ENCODE peak calls at places on chromosomes 2 and 18, in nine cellular contexts. A is T-cell; Z is lower lobe of right lung; D is NCI-H510A treated with DMSO at 0.1 percent for 48 hours; O is nephron progenitor cell; S is heart left ventricle; N is AG09319; K is GM12864; H is activated naive CD4-positive, alpha-beta T cell treated with anti-CD3 and anti-CD28 coated beads, Interleukin-2, amount 10 ng/mL, durations not matched to agents 7 days and 5 days. M is an unnamed sample.

GRCh38 chr2:172299741-172300140 is 127.6 kb upstream of the ITGA6 start:
- DNase-seq in H (no peak), K (no peak), S (no peak), A (no peak), O (no peak), Z (no peak), D (peak), N (no peak), M (no peak)

GRCh38 chr18:57931038-57931437 is 113.0 kb upstream of the NEDD4L start:
- DNase-seq in K (peak), O (no peak), H (no peak), D (peak), Z (no peak), A (no peak), N (no peak), S (no peak), M (no peak)

GRCh38 chr18:56173542-56174220 is 464.7 kb downstream of the TXNL1 start:
- DNase-seq in D (no peak), K (no peak), S (no peak), H (no peak), O (no peak), A (no peak), N (no peak), Z (no peak), M (no peak)

GRCh38 chr2:221200184-221200839 is 371.8 kb downstream of the EPHA4 start:
- DNase-seq in S (no peak), Z (no peak), H (no peak), K (no peak), D (peak), N (no peak), O (no peak), A (no peak), M (no peak)

GRCh38 chr2:3041246-3041645 is 336.4 kb downstream of the EIPR1 start:
- DNase-seq in A (no peak), Z (no peak), N (no peak), K (no peak), S (no peak), H (no peak), D (no peak), O (no peak), M (no peak)

GRCh38 chr18:75247041-75247551 is 36.5 kb downstream of the TSHZ1 start:
- DNase-seq in N (peak), O (no peak), H (peak), K (no peak), Z (no peak), A (no peak), S (no peak), D (no peak), M (no peak)

GRCh38 chr2:64015386-64015785 is 3.8 kb downstream of the VPS54 start:
- DNase-seq in H (no peak), A (no peak), N (no peak), O (no peak), D (no peak), Z (no peak), S (no peak), K (no peak), M (no peak)

GRCh38 chr2:182319556-182319955 is 107.3 kb downstream of the PDE1A start:
- DNase-seq in K (no peak), D (no peak), N (no peak), Z (no peak), H (no peak), S (no peak), O (no peak), A (no peak), M (no peak)

GRCh38 chr2:215290980-215291599 is 20.8 kb upstream of the ATIC start:
- DNase-seq in K (no peak), S (no peak), N (no peak), D (no peak), Z (no peak), O (no peak), H (no peak), A (no peak), M (no peak)

GRCh38 chr18:34299828-34300227 is 75.1 kb upstream of the NOL4 start:
- DNase-seq in A (no peak), Z (no peak), S (no peak), O (no peak), D (no peak), N (no peak), H (no peak), K (no peak), M (no peak)

GRCh38 chr2:11368059-11368572 is 23.7 kb upstream of the ROCK2 start:
- DNase-seq in A (no peak), H (no peak), S (no peak), O (no peak), Z (no peak), D (no peak), K (no peak), N (no peak), M (no peak)

GRCh38 chr2:241061275-241061674 is 40.8 kb downstream of the MTERF4 start:
- DNase-seq in N (peak), A (no peak), O (no peak), D (no peak), K (no peak), S (no peak), H (no peak), Z (no peak), M (no peak)

GRCh38 chr18:32549248-32549842 is 78.7 kb upstream of the GAREM1 start:
- DNase-seq in S (no peak), A (no peak), D (peak), O (peak), N (no peak), K (no peak), Z (peak), H (peak), M (peak)

GRCh38 chr2:10028988-10029874 is 14.1 kb upstream of the KLF11 start:
- DNase-seq in N (no peak), K (no peak), S (peak), H (peak), D (peak), O (peak), Z (peak), A (peak), M (no peak)

GRCh38 chr2:104599802-104600510 is 254.0 kb upstream of the POU3F3 start:
- DNase-seq in O (no peak), D (no peak), H (no peak), Z (no peak), N (no peak), S (no peak), K (no peak), A (no peak), M (no peak)

GRCh38 chr2:36663314-36663713 is 33.2 kb upstream of the VIT start:
- DNase-seq in A (no peak), Z (no peak), D (no peak), O (no peak), K (no peak), N (no peak), H (no peak), S (no peak), M (no peak)

GRCh38 chr2:64637931-64638330 is 15.8 kb downstream of the SERTAD2 start:
- DNase-seq in K (no peak), D (no peak), S (no peak), Z (no peak), N (no peak), O (no peak), A (no peak), H (no peak), M (no peak)

GRCh38 chr18:69411199-69411598 is 10.5 kb downstream of the DOK6 start:
- DNase-seq in N (no peak), H (no peak), K (no peak), A (no peak), D (no peak), O (no peak), S (no peak), Z (no peak), M (no peak)

GRCh38 chr2:223594259-223594658 is 7.9 kb downstream of the SCG2 start:
- DNase-seq in K (no peak), O (no peak), Z (no peak), N (no peak), D (no peak), A (no peak), S (no peak), H (no peak), M (no peak)

GRCh38 chr2:46179037-46179621 is 118.1 kb upstream of the EPAS1 start:
- DNase-seq in D (peak), O (peak), K (peak), H (peak), S (peak), A (peak), Z (no peak), N (peak), M (no peak)

GRCh38 chr2:29879456-29879855 is 41.9 kb downstream of the ALK start:
- DNase-seq in S (no peak), N (no peak), Z (no peak), D (no peak), H (no peak), O (no peak), K (no peak), A (no peak), M (no peak)

GRCh38 chr2:225177098-225177497 is 134.8 kb upstream of the DOCK10 start:
- DNase-seq in K (no peak), Z (no peak), O (no peak), H (no peak), D (no peak), S (no peak), A (no peak), N (peak), M (no peak)

GRCh38 chr2:182366625-182367024 is 60.2 kb downstream of the PDE1A start:
- DNase-seq in N (peak), H (no peak), O (no peak), Z (no peak), K (no peak), D (peak), A (no peak), S (no peak), M (no peak)

GRCh38 chr2:240898108-240898730 is 2.3 kb upstream of the MAB21L4 start:
- DNase-seq in Z (no peak), K (no peak), H (no peak), A (no peak), D (peak), S (no peak), N (no peak), O (no peak), M (no peak)

GRCh38 chr2:163736433-163737168 is 793 bp upstream of the FIGN start:
- DNase-seq in N (no peak), Z (peak), D (peak), S (peak), O (peak), K (no peak), H (no peak), A (no peak), M (no peak)

GRCh38 chr2:27765621-27766286 is 5.8 kb upstream of the MRPL33 start:
- DNase-seq in A (no peak), N (no peak), Z (peak), O (no peak), S (peak), K (no peak), H (peak), D (no peak), M (peak)

GRCh38 chr2:171879865-171880264 is 14.2 kb downstream of the SLC25A12 start:
- DNase-seq in A (no peak), N (no peak), O (no peak), S (no peak), H (no peak), D (no peak), K (no peak), Z (no peak), M (no peak)

GRCh38 chr2:175686002-175686401 is 316.1 kb downstream of the LNPK start:
- DNase-seq in O (no peak), H (no peak), Z (no peak), N (no peak), A (no peak), K (no peak), D (no peak), S (no peak), M (no peak)

GRCh38 chr18:59140287-59140885 is 702 bp downstream of the SEC11C start:
- DNase-seq in S (no peak), D (no peak), H (no peak), N (no peak), O (peak), K (no peak), Z (no peak), A (no peak), M (no peak)

M was measured in activated T-helper 1 cell treated with anti-CD3 and anti-CD28 coated beads, Interleukin-2, amount 50 U/mL, for 16 hours.